ENCODE peak calls at places on chromosomes 5 and 9, in eight cellular contexts. D is foreskin fibroblast; O is GM13977; T is amniotic stem cell; G is T follicular helper cell; M is stimulated activated CD8-positive, alpha-beta memory T cell treated with anti-CD3 and anti-CD28 coated beads, Interleukin-4, amount 100 ng/mL, for 4 hours; B is LoVo; P is kidney tubule cell. Z is an unnamed sample.

GRCh38 chr9:27088981-27089380 is 20.0 kb upstream of the TEK start:
- DNase-seq in D (no peak), O (no peak), T (no peak), G (no peak), M (no peak), B (no peak), P (no peak), Z (peak; percentile 31)

GRCh38 chr9:83992407-83992806 is 11.8 kb downstream of the RMI1 start:
- DNase-seq in D (peak; percentile 40), O (no peak), T (no peak), G (no peak), M (no peak), B (no peak), P (peak; percentile 23), Z (peak; percentile 38)

GRCh38 chr5:125112196-125112595 is 365.8 kb upstream of the ZNF608 start:
- DNase-seq in D (peak; percentile 55), O (no peak), T (no peak), G (no peak), M (no peak), B (no peak), P (peak; percentile 25), Z (no peak)

GRCh38 chr5:147417133-147417813 is 92.6 kb downstream of the DPYSL3 start:
- DNase-seq in D (no peak), O (no peak), T (no peak), G (no peak), M (no peak), B (no peak), P (peak; percentile 31), Z (no peak)

GRCh38 chr5:133454442-133454841 is 157.9 kb downstream of the FSTL4 start:
- DNase-seq in D (no peak), O (no peak), T (no peak), G (no peak), M (no peak), B (no peak), P (no peak), Z (no peak)

GRCh38 chr9:21455320-21455719 is 15.1 kb downstream of the IFNA1 start:
- DNase-seq in D (no peak), O (peak; percentile 35), T (no peak), G (peak; percentile 3), M (no peak), B (peak; percentile 44), P (peak; percentile 51), Z (peak; percentile 47)

GRCh38 chr9:98117984-98118639 is 910 bp downstream of the TRIM14 start:
- DNase-seq in D (peak; percentile 21), O (peak; percentile 75), T (no peak), G (peak; percentile 26), M (no peak), B (peak; percentile 62), P (peak; percentile 29), Z (peak; percentile 50)

GRCh38 chr5:2131826-2132496 is 249.2 kb upstream of the IRX4 start:
- DNase-seq in D (no peak), O (no peak), T (no peak), G (no peak), M (no peak), B (no peak), P (no peak), Z (no peak)

GRCh38 chr9:97759611-97760288 is 62.6 kb upstream of the XPA start:
- DNase-seq in D (no peak), O (no peak), T (no peak), G (no peak), M (no peak), B (peak; percentile 24), P (no peak), Z (peak; percentile 34)

GRCh38 chr5:178313316-178313715 is 80.7 kb upstream of the PHYKPL start:
- DNase-seq in D (no peak), O (no peak), T (no peak), G (no peak), M (no peak), B (no peak), P (no peak), Z (no peak)

GRCh38 chr5:80408475-80408875 is 611 bp downstream of the ZFYVE16 start:
- DNase-seq in D (peak; percentile 32), O (peak; percentile 54), T (no peak), G (peak; percentile 21), M (no peak), B (peak; percentile 70), P (peak; percentile 71), Z (peak; percentile 70)

GRCh38 chr9:71364196-71364955 is 243.0 kb upstream of the TRPM3 start:
- DNase-seq in D (no peak), O (no peak), T (no peak), G (no peak), M (no peak), B (no peak), P (peak; percentile 1), Z (peak; percentile 4)

GRCh38 chr9:2655411-2655901 is 33.9 kb downstream of the VLDLR start:
- DNase-seq in D (peak; percentile 89), O (no peak), T (peak; percentile 21), G (no peak), M (peak; percentile 2), B (no peak), P (peak; percentile 96), Z (peak; percentile 94)